ENCODE peak calls at places on chromosome 18, in ten cellular contexts. E is OCI-LY7, U is heart right ventricle, O is HCT116, L is brain microvascular endothelial cell, Z is body of pancreas, T is Calu3, N is mesothelial cell of epicardium, Q is lower lobe of right lung, S is uterus. M is an unnamed sample.

GRCh38 chr18:23627325-23627724 is 35.4 kb downstream of the ANKRD29 start:
- DNase-seq in O (peak), U (no peak), E (no peak), S (no peak), Z (no peak), N (no peak), T (peak), Q (no peak), L (peak), M (no peak)

GRCh38 chr18:69490813-69491212 is 90.1 kb downstream of the DOK6 start:
- DNase-seq in L (peak), Q (no peak), S (no peak), N (no peak), O (no peak), U (no peak), E (no peak), Z (no peak), T (no peak), M (no peak)

GRCh38 chr18:23191952-23192662 is 56.8 kb downstream of the CABLES1 start:
- DNase-seq in T (no peak), O (no peak), N (peak), Q (no peak), E (no peak), L (peak), Z (peak), U (peak), S (peak), M (no peak)

GRCh38 chr18:3661121-3661520 is 211.1 kb downstream of the TGIF1 start:
- DNase-seq in S (no peak), T (no peak), Z (no peak), U (peak), E (peak), O (no peak), Q (no peak), L (no peak), N (no peak), M (no peak)

GRCh38 chr18:47191956-47192355 is 15.8 kb upstream of the IER3IP1 start:
- DNase-seq in Q (no peak), L (peak), E (no peak), O (no peak), T (no peak), N (no peak), Z (no peak), S (no peak), U (no peak), M (no peak)

GRCh38 chr18:30280861-30281470 is 761.6 kb downstream of the DSC3 start:
- DNase-seq in S (no peak), O (peak), Z (peak), Q (no peak), L (peak), E (peak), N (no peak), U (peak), T (peak), M (peak)

GRCh38 chr18:63185979-63186378 is 133.6 kb downstream of the BCL2 start:
- DNase-seq in E (no peak), N (no peak), O (no peak), U (no peak), L (no peak), Z (no peak), T (no peak), Q (no peak), S (no peak), M (no peak)

GRCh38 chr18:76495435-76496199 is 575 bp upstream of the ZNF516 start:
- DNase-seq in E (peak), O (no peak), S (peak), L (peak), Z (no peak), T (peak), N (peak), Q (no peak), U (peak), M (no peak)

GRCh38 chr18:54906636-54907180 is 52.6 kb downstream of the CCDC68 start:
- DNase-seq in T (no peak), E (no peak), Q (no peak), N (no peak), L (no peak), U (no peak), S (no peak), O (no peak), Z (no peak), M (no peak)

GRCh38 chr18:10927290-10927979 is 221.9 kb downstream of the PIEZO2 start:
- DNase-seq in O (no peak), Z (no peak), Q (no peak), E (no peak), N (no peak), T (no peak), L (peak), S (peak), U (no peak), M (no peak)

GRCh38 chr18:57715671-57716070 is 87.4 kb downstream of the ATP8B1 start:
- DNase-seq in N (no peak), Q (no peak), S (no peak), O (no peak), T (no peak), L (no peak), U (no peak), Z (no peak), E (no peak), M (no peak)

GRCh38 chr18:33821503-33821902 is 243.5 kb downstream of the ASXL3 start:
- DNase-seq in Z (no peak), L (peak), Q (no peak), S (no peak), E (no peak), N (no peak), O (no peak), T (no peak), U (no peak), M (no peak)

GRCh38 chr18:32714571-32715148 is 58.2 kb downstream of the KLHL14 start:
- DNase-seq in Q (no peak), O (peak), U (peak), E (peak), T (peak), N (peak), Z (peak), S (no peak), L (peak), M (no peak)

GRCh38 chr18:48989304-48990284 is 38.8 kb upstream of the SMAD7 start:
- DNase-seq in S (no peak), T (no peak), Q (no peak), E (no peak), Z (no peak), O (no peak), N (no peak), L (no peak), U (no peak), M (no peak)

GRCh38 chr18:55054591-55054990 is 95.3 kb upstream of the CCDC68 start:
- DNase-seq in O (no peak), N (no peak), L (no peak), Q (no peak), Z (no peak), E (no peak), U (no peak), T (no peak), S (no peak), M (no peak)

GRCh38 chr18:43405097-43405496 is 127.8 kb upstream of the SYT4 start:
- DNase-seq in S (no peak), L (no peak), E (no peak), U (no peak), N (no peak), O (no peak), T (no peak), Z (no peak), Q (no peak), M (no peak)

GRCh38 chr18:76977681-76978234 is 154.8 kb downstream of the MBP start:
- DNase-seq in Z (no peak), S (no peak), L (no peak), O (no peak), E (no peak), N (no peak), U (no peak), T (no peak), Q (no peak), M (no peak)

GRCh38 chr18:63206433-63207153 is 113.0 kb downstream of the BCL2 start:
- DNase-seq in Q (no peak), E (peak), S (no peak), N (no peak), O (no peak), Z (no peak), T (no peak), L (no peak), U (no peak), M (no peak)

GRCh38 chr18:68121826-68122225 is 593.1 kb downstream of the TMX3 start:
- DNase-seq in E (no peak), S (no peak), U (no peak), N (no peak), Q (no peak), L (no peak), Z (no peak), O (no peak), T (no peak), M (no peak)

GRCh38 chr18:51390695-51391094 is 193.2 kb upstream of the MEX3C start:
- DNase-seq in Z (no peak), O (no peak), T (no peak), U (no peak), N (no peak), E (no peak), S (no peak), L (peak), Q (no peak), M (no peak)

GRCh38 chr18:29840101-29840500 is 1202.4 kb downstream of the DSC3 start:
- DNase-seq in E (no peak), U (no peak), Z (no peak), Q (no peak), L (peak), N (no peak), S (no peak), T (peak), O (peak), M (no peak)

GRCh38 chr18:25734336-25734735 is 356.1 kb downstream of the SS18 start:
- DNase-seq in Q (no peak), U (no peak), N (no peak), L (no peak), T (no peak), O (no peak), S (no peak), E (no peak), Z (no peak), M (no peak)

GRCh38 chr18:79805926-79806487 is 8.3 kb downstream of the KCNG2 start:
- DNase-seq in E (no peak), N (no peak), T (no peak), Z (no peak), L (no peak), O (no peak), S (no peak), U (no peak), Q (no peak), M (no peak)

GRCh38 chr18:29154196-29154757 is 977.3 kb upstream of the CDH2 start:
- DNase-seq in T (no peak), U (no peak), Q (no peak), S (no peak), L (peak), Z (no peak), N (no peak), E (no peak), O (no peak), M (no peak)

GRCh38 chr18:52343138-52343537 is 3.1 kb downstream of the DCC start:
- DNase-seq in T (no peak), S (no peak), E (no peak), U (no peak), N (no peak), L (no peak), Z (no peak), O (no peak), Q (no peak), M (no peak)

GRCh38 chr18:24937624-24938285 is 414.2 kb downstream of the ZNF521 start:
- DNase-seq in O (no peak), Z (no peak), N (no peak), Q (no peak), U (no peak), T (no peak), S (peak), L (no peak), E (no peak), M (no peak)

GRCh38 chr18:47260138-47260923 is 8.9 kb upstream of the SKOR2 start:
- DNase-seq in L (peak), Q (peak), N (peak), E (no peak), S (no peak), U (peak), T (no peak), O (no peak), Z (peak), M (no peak)

GRCh38 chr18:76447268-76447890 is 47.7 kb downstream of the ZNF516 start:
- DNase-seq in T (no peak), L (no peak), O (no peak), E (no peak), Z (no peak), S (peak), N (no peak), Q (peak), U (no peak), M (no peak)

GRCh38 chr18:46155652-46156051 is 51.5 kb downstream of the HAUS1 start:
- DNase-seq in T (peak), E (no peak), L (peak), S (no peak), Q (no peak), N (no peak), Z (no peak), U (no peak), O (no peak), M (no peak)

GRCh38 chr18:46156124-46156745 is 52.0 kb downstream of the HAUS1 start:
- DNase-seq in Q (no peak), O (no peak), Z (no peak), E (no peak), N (no peak), S (no peak), T (no peak), L (no peak), U (no peak), M (no peak)

GRCh38 chr18:46156838-46157237 is 52.7 kb downstream of the HAUS1 start:
- DNase-seq in L (no peak), U (no peak), S (no peak), Q (no peak), T (no peak), E (no peak), Z (no peak), N (no peak), O (no peak), M (no peak)

GRCh38 chr18:46152436-46152807 is 48.2 kb downstream of the HAUS1 start:
- DNase-seq in S (no peak), Z (no peak), O (no peak), U (peak), L (peak), E (no peak), Q (peak), N (no peak), T (peak), M (no peak)

GRCh38 chr18:46152808-46153617 is 48.8 kb downstream of the HAUS1 start:
- DNase-seq in T (peak), O (no peak), E (no peak), Z (no peak), Q (peak), S (no peak), U (no peak), N (peak), L (no peak), M (no peak)
- TF ChIP-seq CTCF in T (no peak), O (no peak), E (no peak), Z (no peak), Q (no peak), S (no peak), U (no peak), N (no peak), L (no peak), M (no peak)

GRCh38 chr18:44899832-44900231 is 219.1 kb downstream of the SETBP1 start:
- DNase-seq in L (no peak), E (no peak), Q (no peak), N (no peak), S (no peak), Z (no peak), T (no peak), U (no peak), O (no peak), M (no peak)

GRCh38 chr18:44903327-44903726 is 222.6 kb downstream of the SETBP1 start:
- DNase-seq in Q (no peak), U (no peak), S (no peak), O (no peak), N (no peak), L (no peak), E (no peak), Z (no peak), T (no peak), M (no peak)

GRCh38 chr18:44898536-44898935 is 217.8 kb downstream of the SETBP1 start:
- DNase-seq in S (no peak), T (no peak), E (no peak), O (no peak), L (no peak), U (no peak), Z (no peak), N (no peak), Q (no peak), M (no peak)

GRCh38 chr18:44900627-44901026 is 219.9 kb downstream of the SETBP1 start:
- DNase-seq in L (no peak), O (no peak), Z (no peak), N (no peak), S (no peak), Q (no peak), T (no peak), E (no peak), U (no peak), M (no peak)

DNA sequence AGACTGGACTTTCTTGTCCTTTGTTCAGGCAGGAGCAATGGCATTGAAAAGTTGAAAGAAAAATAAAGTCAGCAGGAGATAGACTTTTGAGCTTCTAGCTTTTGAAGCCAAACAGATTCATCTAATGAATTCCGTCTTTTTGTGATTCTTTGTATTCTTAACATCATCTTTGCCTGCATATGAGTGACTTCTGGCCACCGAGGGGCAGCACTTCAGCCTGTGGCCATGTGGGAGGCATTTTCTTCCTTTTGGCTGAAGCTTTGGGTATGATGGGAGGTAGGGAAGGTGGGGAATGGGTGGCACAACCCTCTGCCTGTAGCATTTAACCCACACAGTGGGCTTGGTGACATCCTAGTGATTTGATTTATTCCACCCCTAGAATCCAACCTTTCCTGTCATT is 220.6 kb downstream of the SETBP1 start:
- DNase-seq in S (no peak), E (no peak), Q (no peak), L (no peak), N (no peak), Z (no peak), U (no peak), T (peak), O (no peak), M (no peak)
- TF ChIP-seq CTCF in S (no peak), E (peak), Q (peak), L (peak), N (no peak), Z (no peak), U (peak), T (no peak), O (no peak), M (no peak)

GRCh38 chr18:74669136-74669798 is 71.6 kb downstream of the ZNF407 start:
- DNase-seq in U (no peak), L (no peak), E (no peak), N (no peak), O (no peak), Z (no peak), S (no peak), Q (no peak), T (no peak), M (no peak)
- TF ChIP-seq CTCF in U (no peak), L (no peak), E (no peak), N (no peak), O (no peak), Z (no peak), S (no peak), Q (no peak), T (no peak), M (no peak)

DNA sequence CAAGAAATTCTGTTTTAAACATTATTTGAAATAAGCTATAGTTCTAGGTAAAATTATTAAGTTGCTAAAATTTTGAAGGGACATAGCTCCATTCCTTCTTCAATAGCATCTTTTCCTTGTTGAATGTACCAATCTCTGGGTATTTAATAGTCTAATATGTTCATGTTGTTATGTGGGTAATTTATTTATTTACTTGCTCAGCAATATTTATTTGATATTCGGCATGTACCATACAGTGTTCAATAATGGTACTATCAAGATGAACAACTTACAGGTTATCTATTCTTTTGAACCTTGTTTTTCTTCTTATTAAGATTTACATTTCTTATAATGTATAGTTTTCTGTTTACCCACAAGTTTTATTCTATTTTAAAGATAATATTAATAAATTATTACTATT is 1616.8 kb upstream of the PIK3C3 start:
- DNase-seq in O (no peak), T (no peak), U (no peak), S (no peak), L (no peak), N (no peak), Z (no peak), Q (no peak), E (no peak), M (no peak)
- TF ChIP-seq CTCF in O (no peak), T (no peak), U (no peak), S (no peak), L (no peak), N (no peak), Z (no peak), Q (no peak), E (no peak), M (no peak)

GRCh38 chr18:78659748-78660147 is 319.9 kb upstream of the SALL3 start:
- DNase-seq in N (no peak), O (no peak), T (no peak), Q (no peak), E (no peak), L (no peak), S (no peak), U (no peak), Z (peak), M (no peak)
- TF ChIP-seq CTCF in N (no peak), O (peak), T (no peak), Q (peak), E (peak), L (no peak), S (peak), U (peak), Z (peak), M (peak)

GRCh38 chr18:36477776-36478175 is 180.3 kb downstream of the FHOD3 start:
- DNase-seq in T (no peak), O (no peak), Z (no peak), S (no peak), U (no peak), L (no peak), E (no peak), N (no peak), Q (no peak), M (no peak)

GRCh38 chr18:36476433-36476832 is 178.9 kb downstream of the FHOD3 start:
- DNase-seq in L (no peak), U (no peak), T (no peak), S (no peak), E (no peak), Z (no peak), O (no peak), N (no peak), Q (no peak), M (no peak)

GRCh38 chr18:36481935-36482334 is 184.4 kb downstream of the FHOD3 start:
- DNase-seq in L (no peak), U (no peak), E (no peak), T (no peak), N (no peak), Q (no peak), S (no peak), O (no peak), Z (no peak), M (no peak)

GRCh38 chr18:36485772-36486171 is 188.3 kb downstream of the FHOD3 start:
- DNase-seq in E (no peak), Q (no peak), L (no peak), S (no peak), O (no peak), Z (no peak), U (no peak), N (no peak), T (no peak), M (no peak)

GRCh38 chr18:36481201-36481657 is 183.7 kb downstream of the FHOD3 start:
- DNase-seq in Z (no peak), E (no peak), O (no peak), S (no peak), U (no peak), Q (no peak), N (no peak), L (no peak), T (no peak), M (no peak)
- TF ChIP-seq CTCF in Z (no peak), E (no peak), O (no peak), S (no peak), U (no peak), Q (no peak), N (no peak), L (no peak), T (no peak), M (no peak)

DNA sequence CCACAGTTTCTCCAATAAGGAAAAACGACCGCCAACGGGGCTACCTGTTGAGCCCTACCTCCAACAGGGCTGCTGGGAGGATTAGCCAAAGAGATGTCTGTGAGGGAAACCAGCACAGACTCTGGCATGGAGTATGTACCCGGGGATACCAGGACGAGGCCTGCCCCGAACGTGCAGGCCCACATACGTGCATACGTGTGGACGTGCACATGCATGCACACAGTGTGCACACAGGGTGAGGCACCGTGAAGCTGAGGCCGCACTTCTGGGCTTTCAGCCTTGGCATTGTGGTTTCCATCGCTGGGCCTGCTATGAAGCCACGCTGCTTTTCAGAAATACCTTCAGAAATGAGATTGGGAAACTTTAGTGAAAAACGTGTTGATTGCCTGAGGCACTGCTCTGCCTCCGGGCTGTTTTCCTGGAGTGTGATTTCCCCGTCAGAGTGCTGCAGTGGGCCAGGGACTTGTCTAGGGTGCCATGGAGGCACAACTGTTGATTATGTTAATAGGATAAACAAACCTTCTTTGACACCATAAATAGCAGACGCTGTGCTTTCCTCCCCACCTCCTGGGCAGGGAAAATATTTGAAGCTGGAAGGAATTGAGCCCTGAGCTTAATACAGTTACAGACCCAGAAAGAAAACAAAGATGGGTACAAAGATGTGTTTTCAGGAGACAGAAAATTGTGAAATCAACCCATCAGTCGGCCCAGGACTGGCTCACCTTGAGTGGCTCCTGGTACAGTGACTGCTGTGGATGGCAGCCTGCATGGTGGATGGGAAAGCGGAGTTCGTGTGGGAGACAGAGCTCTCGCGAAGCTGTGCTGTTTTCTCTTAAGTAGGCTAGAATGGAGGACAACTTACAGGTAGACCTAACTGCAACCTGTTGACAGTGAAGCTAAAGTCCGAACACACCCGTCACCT is 182.3 kb downstream of the FAM210A start:
- DNase-seq in S (no peak), E (no peak), L (no peak), Q (no peak), N (peak), O (no peak), U (no peak), Z (no peak), T (no peak), M (no peak)
- TF ChIP-seq CTCF in S (no peak), E (no peak), L (no peak), Q (no peak), N (no peak), O (no peak), U (no peak), Z (no peak), T (no peak), M (no peak)